ENCODE peak calls at places on chromosome 19, in six cellular contexts. One of them, this sample, is unnamed.

GRCh38 chr19:38266981-38267597 is 2.7 kb downstream of the SPINT2 start:
- DNase-seq in NCI-H1092: no peak
- DNase-seq in endothelial cell: no peak
- DNase-seq in midbrain: no peak
- DNase-seq in Peyer's patch: peak; percentile 72
- DNase-seq in skeletal muscle cell: no peak
- DNase-seq in this sample: peak; percentile 78

GRCh38 chr19:19821366-19822147 is at the start of gene ZNF506:
- DNase-seq in NCI-H1092: peak; percentile 95
- DNase-seq in endothelial cell: peak; percentile 91
- DNase-seq in midbrain: peak; percentile 97
- DNase-seq in Peyer's patch: peak; percentile 96
- DNase-seq in skeletal muscle cell: peak; percentile 87
- DNase-seq in this sample: peak; percentile 96

GRCh38 chr19:31351212-31352193 is 2.3 kb upstream of the TSHZ3 start:
- DNase-seq in NCI-H1092: no peak
- DNase-seq in endothelial cell: peak; percentile 34
- DNase-seq in midbrain: no peak
- DNase-seq in Peyer's patch: no peak
- DNase-seq in skeletal muscle cell: no peak
- DNase-seq in this sample: peak; percentile 41

GRCh38 chr19:18167975-18168645 is 5.5 kb upstream of the IFI30 start:
- DNase-seq in NCI-H1092: peak; percentile 7
- DNase-seq in endothelial cell: peak; percentile 68
- DNase-seq in midbrain: peak; percentile 13
- DNase-seq in Peyer's patch: peak; percentile 64
- DNase-seq in skeletal muscle cell: no peak
- DNase-seq in this sample: no peak

GRCh38 chr19:8877854-8878705 is 45.9 kb downstream of the MBD3L1 start:
- DNase-seq in NCI-H1092: no peak
- DNase-seq in endothelial cell: no peak
- DNase-seq in midbrain: no peak
- DNase-seq in Peyer's patch: no peak
- DNase-seq in skeletal muscle cell: no peak
- DNase-seq in this sample: no peak

GRCh38 chr19:49331616-49332055 is 3.6 kb upstream of the CD37 start:
- DNase-seq in NCI-H1092: no peak
- DNase-seq in endothelial cell: no peak
- DNase-seq in midbrain: peak; percentile 33
- DNase-seq in Peyer's patch: no peak
- DNase-seq in skeletal muscle cell: no peak
- DNase-seq in this sample: peak; percentile 64

GRCh38 chr19:42122691-42123607 is 9.3 kb downstream of the POU2F2 start:
- DNase-seq in NCI-H1092: no peak
- DNase-seq in endothelial cell: no peak
- DNase-seq in midbrain: no peak
- DNase-seq in Peyer's patch: no peak
- DNase-seq in skeletal muscle cell: no peak
- DNase-seq in this sample: no peak

GRCh38 chr19:47469719-47470118 is 2.0 kb downstream of the SLC8A2 start:
- DNase-seq in NCI-H1092: no peak
- DNase-seq in endothelial cell: no peak
- DNase-seq in midbrain: no peak
- DNase-seq in Peyer's patch: no peak
- DNase-seq in skeletal muscle cell: no peak
- DNase-seq in this sample: no peak

GRCh38 chr19:48750351-48750750 is 2.1 kb downstream of the FUT1 start:
- DNase-seq in NCI-H1092: no peak
- DNase-seq in endothelial cell: no peak
- DNase-seq in midbrain: no peak
- DNase-seq in Peyer's patch: no peak
- DNase-seq in skeletal muscle cell: no peak
- DNase-seq in this sample: no peak

GRCh38 chr19:8589177-8589714 is 12.0 kb upstream of the MYO1F start:
- DNase-seq in NCI-H1092: no peak
- DNase-seq in endothelial cell: no peak
- DNase-seq in midbrain: no peak
- DNase-seq in Peyer's patch: no peak
- DNase-seq in skeletal muscle cell: no peak
- DNase-seq in this sample: no peak

GRCh38 chr19:18832331-18833140 is 777 bp downstream of the UPF1 start:
- DNase-seq in NCI-H1092: no peak
- DNase-seq in endothelial cell: peak; percentile 37
- DNase-seq in midbrain: no peak
- DNase-seq in Peyer's patch: peak; percentile 63
- DNase-seq in skeletal muscle cell: no peak
- DNase-seq in this sample: no peak

GRCh38 chr19:1619094-1619439 is 13.8 kb upstream of the UQCR11 start:
- DNase-seq in NCI-H1092: no peak
- DNase-seq in endothelial cell: no peak
- DNase-seq in midbrain: no peak
- DNase-seq in Peyer's patch: no peak
- DNase-seq in skeletal muscle cell: no peak
- DNase-seq in this sample: no peak

GRCh38 chr19:12580180-12580694 is 29.0 kb upstream of the ZNF564 start:
- DNase-seq in NCI-H1092: no peak
- DNase-seq in endothelial cell: no peak
- DNase-seq in midbrain: no peak
- DNase-seq in Peyer's patch: no peak
- DNase-seq in skeletal muscle cell: no peak
- DNase-seq in this sample: no peak

GRCh38 chr19:38321646-38322323 is 2.1 kb downstream of the KCNK6 start:
- DNase-seq in NCI-H1092: no peak
- DNase-seq in endothelial cell: no peak
- DNase-seq in midbrain: no peak
- DNase-seq in Peyer's patch: no peak
- DNase-seq in skeletal muscle cell: no peak
- DNase-seq in this sample: no peak

GRCh38 chr19:22545751-22546150 is 88.4 kb upstream of the ZNF492 start:
- DNase-seq in NCI-H1092: peak; percentile 11
- DNase-seq in endothelial cell: peak; percentile 9
- DNase-seq in midbrain: peak; percentile 58
- DNase-seq in Peyer's patch: no peak
- DNase-seq in skeletal muscle cell: no peak
- DNase-seq in this sample: peak; percentile 19

GRCh38 chr19:28956971-28957370 is 256.0 kb downstream of the UQCRFS1 start:
- DNase-seq in NCI-H1092: no peak
- DNase-seq in endothelial cell: no peak
- DNase-seq in midbrain: no peak
- DNase-seq in Peyer's patch: no peak
- DNase-seq in skeletal muscle cell: no peak
- DNase-seq in this sample: no peak

GRCh38 chr19:52191374-52191773 is 1.5 kb downstream of the PPP2R1A start:
- DNase-seq in NCI-H1092: no peak
- DNase-seq in endothelial cell: no peak
- DNase-seq in midbrain: no peak
- DNase-seq in Peyer's patch: no peak
- DNase-seq in skeletal muscle cell: no peak
- DNase-seq in this sample: no peak

GRCh38 chr19:2477141-2477710 is 1.3 kb downstream of the GADD45B start:
- DNase-seq in NCI-H1092: no peak
- DNase-seq in endothelial cell: no peak
- DNase-seq in midbrain: peak; percentile 23
- DNase-seq in Peyer's patch: peak; percentile 79
- DNase-seq in skeletal muscle cell: no peak
- DNase-seq in this sample: no peak

GRCh38 chr19:35977446-35978222 is 17.4 kb upstream of the SDHAF1 start:
- DNase-seq in NCI-H1092: no peak
- DNase-seq in endothelial cell: peak; percentile 59
- DNase-seq in midbrain: no peak
- DNase-seq in Peyer's patch: no peak
- DNase-seq in skeletal muscle cell: no peak
- DNase-seq in this sample: no peak

GRCh38 chr19:33291623-33292534 is 10.5 kb downstream of the CEBPA start:
- DNase-seq in NCI-H1092: no peak
- DNase-seq in endothelial cell: no peak
- DNase-seq in midbrain: no peak
- DNase-seq in Peyer's patch: peak; percentile 75
- DNase-seq in skeletal muscle cell: no peak
- DNase-seq in this sample: no peak

GRCh38 chr19:35495107-35496064 is 5.1 kb upstream of the KRTDAP start:
- DNase-seq in NCI-H1092: no peak
- DNase-seq in endothelial cell: peak; percentile 68
- DNase-seq in midbrain: peak; percentile 49
- DNase-seq in Peyer's patch: peak; percentile 70
- DNase-seq in skeletal muscle cell: no peak
- DNase-seq in this sample: peak; percentile 77

GRCh38 chr19:28213476-28214082 is 999.4 kb downstream of the UQCRFS1 start:
- DNase-seq in NCI-H1092: no peak
- DNase-seq in endothelial cell: no peak
- DNase-seq in midbrain: no peak
- DNase-seq in Peyer's patch: no peak
- DNase-seq in skeletal muscle cell: no peak
- DNase-seq in this sample: no peak

GRCh38 chr19:7395360-7395781 is 46.6 kb downstream of the ARHGEF18 start:
- DNase-seq in NCI-H1092: no peak
- DNase-seq in endothelial cell: no peak
- DNase-seq in midbrain: no peak
- DNase-seq in Peyer's patch: no peak
- DNase-seq in skeletal muscle cell: no peak
- DNase-seq in this sample: no peak

GRCh38 chr19:43329989-43330388 is 23.5 kb upstream of the CD177 start:
- DNase-seq in NCI-H1092: no peak
- DNase-seq in endothelial cell: no peak
- DNase-seq in midbrain: no peak
- DNase-seq in Peyer's patch: no peak
- DNase-seq in skeletal muscle cell: no peak
- DNase-seq in this sample: no peak

GRCh38 chr19:23996549-23996948 is 81.9 kb downstream of the ZNF726 start:
- DNase-seq in NCI-H1092: no peak
- DNase-seq in endothelial cell: peak; percentile 8
- DNase-seq in midbrain: no peak
- DNase-seq in Peyer's patch: no peak
- DNase-seq in skeletal muscle cell: no peak
- DNase-seq in this sample: no peak

GRCh38 chr19:37948362-37948761 is 41.4 kb downstream of the SIPA1L3 start:
- DNase-seq in NCI-H1092: no peak
- DNase-seq in endothelial cell: no peak
- DNase-seq in midbrain: no peak
- DNase-seq in Peyer's patch: no peak
- DNase-seq in skeletal muscle cell: no peak
- DNase-seq in this sample: no peak

GRCh38 chr19:39126593-39127187 is 1.1 kb downstream of the PAK4 start:
- DNase-seq in NCI-H1092: no peak
- DNase-seq in endothelial cell: no peak
- DNase-seq in midbrain: no peak
- DNase-seq in Peyer's patch: peak; percentile 84
- DNase-seq in skeletal muscle cell: no peak
- DNase-seq in this sample: no peak

This sample was measured in H4.